ENCODE peak calls at places on chromosomes 12 and 14, in four cellular contexts. J, S, N and Z are unnamed samples.

GRCh38 chr12:121949643-121950397 is 31.4 kb downstream of the CFAP251 start:
- DNase-seq in J (no peak), S (no peak), N (no peak), Z (no peak)

GRCh38 chr14:98368214-98368613 is 903.8 kb downstream of the BCL11B start:
- DNase-seq in J (no peak), S (no peak), N (no peak), Z (no peak)

GRCh38 chr12:122989874-122990400 is 9.5 kb downstream of the ARL6IP4 start:
- DNase-seq in J (no peak), S (no peak), N (no peak), Z (no peak)

GRCh38 chr14:96398432-96398831 is 6.5 kb downstream of the AK7 start:
- DNase-seq in J (no peak), S (no peak), N (no peak), Z (no peak)

GRCh38 chr12:105018001-105018400 is 31.9 kb downstream of the NOPCHAP1 start:
- DNase-seq in J (no peak), S (no peak), N (no peak), Z (no peak)

GRCh38 chr12:39287817-39288216 is 155.1 kb downstream of the KIF21A start:
- DNase-seq in J (no peak), S (no peak), N (no peak), Z (no peak)

GRCh38 chr14:103340480-103341212 is 6.6 kb downstream of the EIF5 start:
- DNase-seq in J (no peak), S (no peak), N (no peak), Z (no peak)

GRCh38 chr12:53928054-53928879 is 10.4 kb upstream of the HOXC13 start:
- DNase-seq in J (no peak), S (no peak), N (no peak), Z (no peak)

GRCh38 chr14:65336191-65336591 is 76.3 kb upstream of the FUT8 start:
- DNase-seq in J (no peak), S (no peak), N (no peak), Z (no peak)

GRCh38 chr12:76220980-76221379 is 127.2 kb downstream of the BBS10 start:
- DNase-seq in J (no peak), S (no peak), N (no peak), Z (no peak)

GRCh38 chr12:107283652-107284051 is 190.3 kb upstream of the CRY1 start:
- DNase-seq in J (no peak), S (no peak), N (no peak), Z (no peak)

GRCh38 chr12:27780612-27781408 is 774 bp upstream of the MANSC4 start:
- DNase-seq in J (no peak), S (peak), N (no peak), Z (peak)

GRCh38 chr12:118880745-118881144 is 100.6 kb upstream of the SRRM4 start:
- DNase-seq in J (no peak), S (no peak), N (no peak), Z (no peak)

GRCh38 chr12:121175383-121176119 is 34.4 kb upstream of the P2RX4 start:
- DNase-seq in J (no peak), S (no peak), N (peak), Z (no peak)

GRCh38 chr14:25350802-25351201 is 300.9 kb upstream of the STXBP6 start:
- DNase-seq in J (no peak), S (no peak), N (no peak), Z (no peak)

GRCh38 chr12:106223485-106224391 is 24.1 kb downstream of the CKAP4 start:
- DNase-seq in J (peak), S (peak), N (peak), Z (peak)

GRCh38 chr14:97120204-97121120 is 323.3 kb downstream of the VRK1 start:
- DNase-seq in J (no peak), S (no peak), N (no peak), Z (no peak)

GRCh38 chr12:56487448-56488040 is 417 bp downstream of the GLS2 start:
- DNase-seq in J (no peak), S (peak), N (peak), Z (peak)

GRCh38 chr14:81246561-81247270 is 26.0 kb upstream of the GTF2A1 start:
- DNase-seq in J (no peak), S (no peak), N (no peak), Z (no peak)

GRCh38 chr12:92771011-92771410 is 68.2 kb downstream of the PLEKHG7 start:
- DNase-seq in J (no peak), S (no peak), N (no peak), Z (no peak)

GRCh38 chr14:27026097-27026496 is 428.3 kb upstream of the NOVA1 start:
- DNase-seq in J (no peak), S (no peak), N (no peak), Z (no peak)

GRCh38 chr12:6966351-6966750 is 4.1 kb downstream of the PHB2 start:
- DNase-seq in J (no peak), S (no peak), N (no peak), Z (no peak)

GRCh38 chr12:6965714-6966113 is 4.8 kb downstream of the PHB2 start:
- DNase-seq in J (no peak), S (no peak), N (no peak), Z (no peak)

GRCh38 chr12:6963741-6964446 is 6.6 kb downstream of the PHB2 start:
- DNase-seq in J (no peak), S (no peak), N (no peak), Z (peak)

GRCh38 chr12:6964605-6965025 is 5.8 kb downstream of the PHB2 start:
- DNase-seq in J (no peak), S (no peak), N (no peak), Z (no peak)

DNA sequence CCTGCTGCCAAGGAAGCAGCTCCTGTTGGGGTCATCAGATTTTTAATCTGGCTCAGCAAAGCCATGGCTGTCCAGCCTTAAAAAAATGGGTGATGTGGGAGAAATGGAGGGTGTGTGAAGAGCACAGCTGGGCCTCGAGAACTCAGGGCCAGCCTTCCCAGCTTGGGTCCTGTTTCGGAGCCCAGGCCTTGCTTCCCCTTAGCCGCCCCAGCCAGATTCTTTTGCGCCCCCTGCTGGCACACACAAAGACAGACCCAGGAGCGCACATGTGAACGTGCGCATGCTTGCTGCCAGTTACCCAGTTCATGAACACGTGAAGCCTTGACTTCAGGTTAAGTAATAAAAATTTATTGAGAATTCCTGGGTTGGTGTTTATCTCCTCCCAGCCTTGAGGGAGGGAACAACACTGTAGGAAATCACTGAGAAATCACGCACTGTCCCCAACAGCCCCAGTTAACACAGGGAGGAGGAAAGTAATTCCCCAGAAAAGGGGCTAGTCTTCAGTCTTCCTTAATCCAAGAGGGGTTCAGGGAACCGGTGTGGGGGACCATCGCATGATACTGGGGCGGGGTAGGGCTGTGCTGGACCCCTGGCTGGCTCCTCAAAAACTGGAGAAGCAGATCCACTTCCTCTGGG is 5.3 kb downstream of the PHB2 start:
- DNase-seq in J (peak), S (peak), N (peak), Z (peak)
- TF ChIP-seq POLR2A in J (peak), S (no peak), N (no peak), Z (peak)

DNA sequence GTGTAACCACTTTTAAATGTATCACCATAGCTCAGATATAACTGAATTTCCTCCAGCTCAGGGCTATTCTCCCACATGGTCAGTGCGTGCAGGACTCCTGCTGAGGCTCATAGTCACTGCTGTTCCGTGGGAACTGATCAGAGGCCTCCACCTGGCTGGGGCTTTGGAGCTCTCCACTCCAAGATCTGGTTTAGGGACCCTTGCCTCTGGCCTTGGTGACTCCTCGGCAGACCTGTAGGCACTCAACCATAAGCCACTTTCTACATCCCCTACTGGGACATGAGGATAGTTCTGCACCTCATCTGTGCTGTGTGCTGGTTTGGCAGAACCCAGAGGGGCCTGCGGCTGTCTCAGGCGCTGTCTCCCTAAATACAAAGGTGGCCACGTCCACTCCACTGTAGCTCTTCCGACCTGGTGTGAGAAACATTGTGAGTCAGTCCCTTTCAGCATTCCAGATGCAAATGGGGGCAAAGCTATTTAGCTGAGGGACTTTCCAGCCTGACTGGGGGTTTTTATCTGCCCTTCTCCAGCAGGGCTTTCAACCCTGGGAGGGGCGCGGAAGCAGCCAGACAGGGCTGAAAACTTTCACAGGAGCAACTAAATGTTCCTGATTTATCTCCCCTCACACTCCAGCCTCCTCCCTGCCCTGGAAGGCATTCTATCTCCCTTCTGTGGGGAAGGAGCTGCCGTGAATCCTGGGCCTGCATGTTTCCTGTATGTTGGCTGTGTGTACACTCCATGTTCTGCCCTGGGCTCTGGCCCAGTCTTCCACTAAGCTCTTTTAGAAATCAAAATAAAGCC is 218.3 kb upstream of the DAAM1 start:
- DNase-seq in J (no peak), S (no peak), N (no peak), Z (no peak)
- TF ChIP-seq POLR2A in J (no peak), S (no peak), N (no peak), Z (no peak)

DNA sequence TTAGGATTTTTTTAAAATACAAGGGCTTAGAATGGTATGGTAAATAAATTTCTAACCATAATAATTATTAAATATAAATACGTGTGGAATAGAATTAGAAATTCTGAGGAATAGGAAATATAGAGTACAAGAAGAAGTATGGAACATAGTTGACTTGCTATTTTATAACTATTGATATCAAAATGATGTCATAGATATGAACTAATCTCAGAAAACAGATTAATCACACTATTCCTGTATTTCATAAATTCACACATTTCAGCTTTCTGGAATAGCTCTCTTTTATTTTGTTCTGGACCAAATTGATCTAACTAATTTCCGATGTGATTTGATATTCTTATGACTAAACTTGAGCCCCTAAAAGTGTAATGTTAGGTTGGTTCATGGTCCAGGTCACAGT is 237.2 kb upstream of the NPAS3 start:
- DNase-seq in J (no peak), S (no peak), N (no peak), Z (no peak)
- TF ChIP-seq POLR2A in J (no peak), S (no peak), N (no peak), Z (no peak)

GRCh38 chr14:74441113-74441512 is 15.1 kb upstream of the SYNDIG1L start:
- DNase-seq in J (no peak), S (no peak), N (no peak), Z (no peak)

GRCh38 chr14:74442757-74443156 is 16.7 kb upstream of the SYNDIG1L start:
- DNase-seq in J (no peak), S (no peak), N (no peak), Z (no peak)

DNA sequence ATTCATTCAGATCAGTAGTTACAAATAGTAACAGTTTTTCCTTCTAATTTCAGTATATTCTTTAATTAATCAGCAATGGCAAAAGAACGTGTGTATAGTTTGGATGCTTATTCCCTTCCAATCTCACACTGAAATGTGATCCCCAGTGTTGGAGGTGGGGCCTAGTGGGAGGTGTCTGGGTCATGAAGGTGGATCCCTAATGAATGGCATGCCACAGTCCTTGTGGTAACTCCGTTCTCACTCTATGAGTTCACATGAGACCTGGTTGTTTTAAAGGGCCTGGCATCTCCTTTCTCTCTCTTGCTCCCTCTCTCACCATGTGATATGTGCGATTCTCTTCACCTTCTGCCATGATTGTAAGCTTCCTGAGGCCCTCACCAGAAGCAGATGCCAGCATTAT is 18.9 kb upstream of the SYNDIG1L start:
- DNase-seq in J (no peak), S (no peak), N (no peak), Z (no peak)
- TF ChIP-seq POLR2A in J (no peak), S (no peak), N (no peak), Z (no peak)

GRCh38 chr14:83255727-83256090 is 1722.1 kb upstream of the SEL1L start:
- DNase-seq in J (no peak), S (no peak), N (no peak), Z (no peak)

GRCh38 chr14:83257466-83258439 is 1724.1 kb upstream of the SEL1L start:
- DNase-seq in J (no peak), S (no peak), N (no peak), Z (no peak)

GRCh38 chr14:83255015-83255726 is 1721.5 kb upstream of the SEL1L start:
- DNase-seq in J (no peak), S (no peak), N (no peak), Z (no peak)

DNA sequence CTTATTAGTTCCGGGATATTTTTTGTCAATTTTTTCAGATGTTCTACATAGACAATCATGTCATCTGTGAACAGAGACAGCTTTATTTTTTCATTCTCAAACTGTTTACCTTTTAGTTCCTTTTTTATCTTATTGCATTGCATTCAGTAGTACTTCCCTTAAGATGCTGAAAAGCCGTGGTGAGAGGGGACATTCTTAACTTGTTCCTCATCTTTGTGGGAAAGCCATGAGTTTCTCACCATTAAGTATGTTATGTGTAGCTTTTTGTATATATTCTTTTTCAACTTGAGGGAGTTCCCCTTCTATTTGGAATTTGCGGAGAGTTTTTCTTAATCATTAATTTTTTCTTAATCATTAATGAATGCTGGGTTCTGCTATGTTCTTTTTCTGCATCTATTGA is 1727.1 kb upstream of the SEL1L start:
- DNase-seq in J (no peak), S (no peak), N (no peak), Z (no peak)
- TF ChIP-seq POLR2A in J (no peak), S (no peak), N (no peak), Z (no peak)

GRCh38 chr12:89695830-89696229 is 12.8 kb downstream of the ATP2B1 start:
- DNase-seq in J (no peak), S (no peak), N (no peak), Z (no peak)

GRCh38 chr12:89700191-89700810 is 8.3 kb downstream of the ATP2B1 start:
- DNase-seq in J (no peak), S (no peak), N (no peak), Z (no peak)

GRCh38 chr12:89701606-89702206 is 6.9 kb downstream of the ATP2B1 start:
- DNase-seq in J (no peak), S (no peak), N (no peak), Z (no peak)

GRCh38 chr12:89697256-89697655 is 11.4 kb downstream of the ATP2B1 start:
- DNase-seq in J (no peak), S (no peak), N (no peak), Z (no peak)

DNA sequence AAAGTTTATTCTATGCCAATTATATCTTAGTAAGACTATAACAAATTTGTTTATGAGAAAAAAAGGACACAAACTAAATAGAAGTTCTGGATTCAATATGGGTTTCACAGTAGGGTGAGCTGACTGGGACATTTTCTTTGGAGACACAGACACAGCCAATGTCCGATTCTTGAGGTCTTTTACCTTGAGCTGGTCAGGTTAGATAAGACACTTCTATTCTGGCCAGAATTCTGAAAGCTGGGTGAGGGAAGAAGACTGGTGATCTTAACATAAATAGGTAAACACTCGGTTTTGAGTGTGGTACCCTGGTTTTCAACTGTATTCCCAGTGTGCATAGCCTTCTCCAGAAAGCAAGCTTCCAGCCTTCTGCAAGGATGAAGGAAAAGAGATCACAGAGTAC is 10.0 kb downstream of the ATP2B1 start:
- DNase-seq in J (no peak), S (no peak), N (no peak), Z (no peak)
- TF ChIP-seq POLR2A in J (no peak), S (no peak), N (no peak), Z (no peak)